ENCODE peak calls at places on chromosome 19, in four cellular contexts. One of them, this sample, is unnamed.

GRCh38 chr19:35657904-35658700 is 8.2 kb upstream of the UPK1A start:
- DNase-seq in H1: no peak
- DNase-seq in stomach: no peak
- DNase-seq in transverse colon: no peak
- DNase-seq in this sample: no peak

GRCh38 chr19:29491491-29491890 is 34.3 kb upstream of the VSTM2B start:
- DNase-seq in H1: no peak
- DNase-seq in stomach: no peak
- DNase-seq in transverse colon: no peak
- DNase-seq in this sample: no peak

GRCh38 chr19:29492761-29493160 is 33.0 kb upstream of the VSTM2B start:
- DNase-seq in H1: no peak
- DNase-seq in stomach: no peak
- DNase-seq in transverse colon: no peak
- DNase-seq in this sample: no peak

GRCh38 chr19:10568444-10568825 is 344 bp downstream of the CDKN2D start:
- DNase-seq in H1: no peak
- DNase-seq in stomach: peak
- DNase-seq in transverse colon: peak
- DNase-seq in this sample: no peak

GRCh38 chr19:32222594-32222993 is 122.8 kb upstream of the ZNF507 start:
- DNase-seq in H1: no peak
- DNase-seq in stomach: no peak
- DNase-seq in transverse colon: no peak
- DNase-seq in this sample: no peak

GRCh38 chr19:11479470-11480080 is 1.3 kb downstream of the ELAVL3 start:
- DNase-seq in H1: peak
- DNase-seq in stomach: no peak
- DNase-seq in transverse colon: peak
- DNase-seq in this sample: no peak

GRCh38 chr19:52695996-52696395 is 38.8 kb downstream of the ZNF611 start:
- DNase-seq in H1: no peak
- DNase-seq in stomach: no peak
- DNase-seq in transverse colon: no peak
- DNase-seq in this sample: no peak

GRCh38 chr19:35959968-35960320 is 23.8 kb downstream of the LRFN3 start:
- DNase-seq in H1: no peak
- DNase-seq in stomach: no peak
- DNase-seq in transverse colon: no peak
- DNase-seq in this sample: no peak

GRCh38 chr19:33261511-33262192 is 36.0 kb upstream of the SLC7A10 start:
- DNase-seq in H1: no peak
- DNase-seq in stomach: no peak
- DNase-seq in transverse colon: no peak
- DNase-seq in this sample: no peak

DNA sequence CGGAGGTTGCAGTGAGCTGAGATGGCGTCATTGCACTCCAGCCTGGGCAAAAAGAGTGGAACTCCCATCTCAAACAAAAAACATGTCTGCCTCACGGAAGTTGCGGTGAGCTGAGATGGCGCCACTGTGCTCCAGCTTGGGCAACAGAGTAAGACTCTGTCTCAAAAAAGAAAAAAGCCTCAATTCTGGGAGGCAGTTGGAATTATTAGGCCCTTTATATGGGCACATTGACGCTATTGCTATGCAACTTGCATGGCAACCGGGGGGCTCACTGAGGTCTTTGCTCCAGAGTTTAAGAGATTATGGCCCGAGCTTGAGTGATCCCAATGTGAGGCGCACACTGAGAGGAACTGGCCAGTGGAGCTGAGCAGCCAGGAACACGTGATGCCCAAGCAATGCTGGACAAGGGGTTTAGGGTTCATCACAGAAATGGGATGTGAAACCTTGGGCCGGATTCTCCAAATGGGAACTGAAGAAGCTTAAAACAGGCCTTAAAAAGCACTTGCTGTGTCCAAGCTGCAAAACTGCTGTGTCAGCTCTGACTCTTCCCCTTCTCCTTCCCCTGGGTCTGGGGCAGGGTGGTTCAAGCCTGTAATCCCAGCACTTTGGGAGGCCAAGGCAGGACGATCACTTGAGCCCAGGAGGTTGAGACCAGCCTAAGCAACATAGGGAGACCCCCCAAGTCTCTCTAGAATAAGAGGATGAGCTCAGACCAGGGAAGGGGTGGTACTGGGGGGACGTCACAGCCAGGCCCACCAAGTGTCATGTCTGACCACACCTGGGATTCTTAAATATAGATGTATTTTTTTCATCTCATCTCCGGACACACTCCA is 2.5 kb downstream of the FTL start:
- DNase-seq in H1: no peak
- DNase-seq in stomach: no peak
- DNase-seq in transverse colon: peak
- DNase-seq in this sample: no peak
- TF ChIP-seq POLR2A in H1: peak
- TF ChIP-seq POLR2A in stomach: no peak
- TF ChIP-seq POLR2A in transverse colon: no peak
- TF ChIP-seq POLR2A in this sample: no peak

GRCh38 chr19:58582985-58583384 is 9.8 kb upstream of the MZF1 start:
- DNase-seq in H1: no peak
- DNase-seq in stomach: no peak
- DNase-seq in transverse colon: no peak
- DNase-seq in this sample: no peak

GRCh38 chr19:58584498-58585441 is 11.6 kb upstream of the MZF1 start:
- DNase-seq in H1: no peak
- DNase-seq in stomach: no peak
- DNase-seq in transverse colon: no peak
- DNase-seq in this sample: no peak

GRCh38 chr19:58581227-58582141 is 8.3 kb upstream of the MZF1 start:
- DNase-seq in H1: peak
- DNase-seq in stomach: peak
- DNase-seq in transverse colon: peak
- DNase-seq in this sample: peak

GRCh38 chr19:58586131-58586765 is 13.1 kb upstream of the MZF1 start:
- DNase-seq in H1: no peak
- DNase-seq in stomach: no peak
- DNase-seq in transverse colon: no peak
- DNase-seq in this sample: no peak

DNA sequence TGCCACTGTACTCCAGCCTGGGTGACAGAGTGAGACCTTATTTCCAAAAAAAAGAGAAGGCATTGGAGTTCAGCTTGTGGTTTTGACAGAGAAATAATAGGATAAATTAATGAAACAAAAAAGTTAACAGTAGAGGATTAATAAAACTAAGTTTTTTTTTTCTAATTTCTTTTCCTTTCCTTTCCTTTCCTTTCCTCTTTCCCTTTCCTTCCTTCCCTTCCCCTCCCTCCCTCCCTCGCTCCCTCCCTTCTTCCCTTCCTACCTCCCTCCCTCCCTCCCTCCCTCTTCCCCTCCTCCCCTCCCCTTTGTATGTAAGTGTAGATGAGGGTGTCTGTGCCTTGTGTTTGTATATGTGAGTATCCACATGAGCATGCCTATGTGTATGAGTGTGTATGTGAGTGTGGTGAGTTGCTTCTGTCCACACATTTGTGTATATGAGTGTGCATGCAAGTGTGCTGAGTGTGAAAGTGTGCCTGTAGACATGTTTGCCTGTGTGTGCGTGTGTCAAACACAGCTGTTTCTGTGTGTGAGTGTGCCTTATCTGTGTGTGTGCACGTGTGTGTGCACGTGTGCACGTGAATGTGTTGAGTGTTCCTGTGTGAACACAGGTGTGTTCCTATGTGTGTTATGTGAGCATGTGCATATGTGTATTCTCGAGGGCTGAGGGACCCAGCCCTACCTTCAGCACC is 12.5 kb upstream of the MZF1 start:
- DNase-seq in H1: no peak
- DNase-seq in stomach: no peak
- DNase-seq in transverse colon: no peak
- DNase-seq in this sample: no peak
- H3K27ac ChIP-seq in H1: no peak
- H3K27ac ChIP-seq in stomach: no peak
- H3K27ac ChIP-seq in transverse colon: no peak
- H3K27ac ChIP-seq in this sample: no peak

GRCh38 chr19:12494260-12494860 is 9.7 kb upstream of the ZNF709 start:
- DNase-seq in H1: no peak
- DNase-seq in stomach: no peak
- DNase-seq in transverse colon: no peak
- DNase-seq in this sample: no peak
- H3K4me3 ChIP-seq in H1: peak
- H3K4me3 ChIP-seq in stomach: no peak
- H3K4me3 ChIP-seq in transverse colon: no peak
- H3K4me3 ChIP-seq in this sample: no peak

DNA sequence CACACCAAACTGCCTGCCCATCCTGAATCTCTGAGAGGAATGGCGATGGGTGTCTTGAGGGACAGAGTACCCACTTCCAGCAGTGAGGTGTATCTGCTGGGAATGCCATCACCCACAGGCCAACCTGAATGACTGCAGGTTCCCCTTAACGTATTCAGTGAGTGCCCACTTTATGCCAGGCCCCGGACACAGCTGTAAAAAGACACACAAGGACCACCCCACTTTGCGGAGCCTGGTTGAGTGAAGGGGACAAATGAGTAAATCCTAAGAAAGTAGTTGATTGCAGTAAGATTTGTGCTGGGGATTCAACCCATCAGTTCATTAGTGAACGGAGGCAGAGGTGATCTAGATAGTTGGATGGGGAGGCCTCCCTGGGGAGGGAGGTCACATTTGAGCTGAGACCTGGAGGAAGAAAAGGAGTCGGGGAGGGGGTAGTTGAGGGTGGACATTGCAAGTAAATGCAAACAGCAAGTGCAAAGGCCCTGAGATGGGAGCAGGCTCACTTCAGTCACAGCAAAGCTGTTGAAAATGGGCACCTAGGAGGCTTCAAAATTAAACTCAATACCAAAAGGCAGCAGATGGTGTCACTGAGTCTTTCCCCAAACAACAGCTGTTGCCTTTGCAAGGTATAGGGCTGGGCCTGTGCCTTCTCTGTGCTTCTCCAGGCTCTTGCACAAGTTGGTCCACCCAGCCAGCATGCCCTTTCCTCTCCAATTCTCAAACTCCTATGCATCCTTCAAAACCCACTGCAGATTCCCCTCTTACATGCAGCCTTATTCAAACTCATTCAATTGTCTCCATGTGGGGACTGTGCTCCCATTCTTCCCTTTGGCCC is 4.3 kb downstream of the GDF15 start:
- DNase-seq in H1: no peak
- DNase-seq in stomach: no peak
- DNase-seq in transverse colon: no peak
- DNase-seq in this sample: no peak
- TF ChIP-seq POLR2A in H1: no peak
- TF ChIP-seq POLR2A in stomach: no peak
- TF ChIP-seq POLR2A in transverse colon: no peak
- TF ChIP-seq POLR2A in this sample: no peak

DNA sequence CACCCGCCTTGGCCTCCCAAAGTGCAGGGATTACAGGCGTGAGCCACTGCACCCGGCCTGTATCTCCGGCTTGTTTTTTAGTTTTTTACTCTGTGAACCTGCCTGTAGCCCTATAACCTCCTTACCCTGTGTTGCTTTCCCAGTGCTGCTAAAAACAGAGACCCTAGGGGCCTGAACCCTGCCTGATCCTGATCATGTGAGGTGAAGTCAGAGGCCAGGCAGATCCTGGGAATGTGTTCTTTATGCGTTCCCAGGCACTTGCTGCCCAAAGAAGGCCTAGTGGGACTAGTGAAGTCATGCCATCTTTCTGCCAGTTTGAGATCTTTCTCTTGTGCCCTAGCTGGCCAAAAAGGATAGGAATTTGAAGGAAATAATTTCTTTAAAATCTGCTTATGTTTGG is 4.6 kb downstream of the UBA2 start:
- DNase-seq in H1: no peak
- DNase-seq in stomach: no peak
- DNase-seq in transverse colon: no peak
- DNase-seq in this sample: peak
- H3K27ac ChIP-seq in H1: no peak
- H3K27ac ChIP-seq in stomach: peak
- H3K27ac ChIP-seq in transverse colon: no peak
- H3K27ac ChIP-seq in this sample: peak

DNA sequence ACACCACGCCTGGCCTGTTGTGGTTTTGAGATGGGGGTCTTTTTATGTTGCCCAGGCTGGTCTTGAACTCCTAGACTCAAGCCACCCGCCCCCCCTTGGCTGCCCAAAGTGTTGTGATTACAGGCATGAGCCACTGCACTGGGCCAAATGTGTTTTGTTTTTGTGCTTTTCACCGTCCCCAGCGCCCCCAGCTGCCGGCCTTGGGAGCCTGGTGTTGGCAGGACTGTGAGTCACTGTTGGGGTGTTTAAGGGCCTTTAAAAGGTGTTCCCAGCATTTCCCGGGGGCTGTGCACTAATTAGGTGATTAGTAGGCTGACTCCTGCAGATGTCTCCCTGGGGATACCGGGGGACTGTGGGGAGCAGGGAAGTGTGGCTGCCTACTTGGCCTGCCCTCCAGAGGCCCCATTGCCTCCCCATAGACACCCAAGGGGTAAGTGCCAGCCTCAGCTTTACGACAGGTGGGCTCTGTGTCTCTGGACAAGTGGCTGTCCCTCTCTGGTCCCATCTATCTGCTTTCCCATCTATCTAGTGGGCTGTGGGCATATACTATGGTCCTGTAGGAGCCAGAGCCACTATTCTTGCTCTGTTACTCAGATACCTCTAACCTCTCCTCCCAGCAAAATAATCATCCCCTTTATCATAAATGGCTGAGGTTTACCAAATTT is 11.8 kb upstream of the TLE5 start:
- DNase-seq in H1: no peak
- DNase-seq in stomach: no peak
- DNase-seq in transverse colon: peak
- DNase-seq in this sample: no peak
- H3K4me3 ChIP-seq in H1: no peak
- H3K4me3 ChIP-seq in stomach: no peak
- H3K4me3 ChIP-seq in transverse colon: no peak
- H3K4me3 ChIP-seq in this sample: no peak

GRCh38 chr19:54162241-54162805 is 2.8 kb upstream of the LENG1 start:
- DNase-seq in H1: no peak
- DNase-seq in stomach: peak
- DNase-seq in transverse colon: peak
- DNase-seq in this sample: peak
- TF ChIP-seq POLR2A in H1: no peak
- TF ChIP-seq POLR2A in stomach: no peak
- TF ChIP-seq POLR2A in transverse colon: no peak
- TF ChIP-seq POLR2A in this sample: no peak

GRCh38 chr19:53951436-53951835 is 11.3 kb upstream of the CACNG8 start:
- DNase-seq in H1: no peak
- DNase-seq in stomach: no peak
- DNase-seq in transverse colon: no peak
- DNase-seq in this sample: no peak
- H3K27ac ChIP-seq in H1: no peak
- H3K27ac ChIP-seq in stomach: no peak
- H3K27ac ChIP-seq in transverse colon: no peak
- H3K27ac ChIP-seq in this sample: no peak

GRCh38 chr19:17685451-17686026 is 2.6 kb downstream of the UNC13A start:
- DNase-seq in H1: no peak
- DNase-seq in stomach: no peak
- DNase-seq in transverse colon: no peak
- DNase-seq in this sample: no peak
- H3K4me3 ChIP-seq in H1: peak
- H3K4me3 ChIP-seq in stomach: no peak
- H3K4me3 ChIP-seq in transverse colon: no peak
- H3K4me3 ChIP-seq in this sample: no peak

This sample was measured in heart left ventricle.